ENCODE peak calls at places on chromosomes 4 and X, in seven cellular contexts. C is foreskin fibroblast; J is T follicular helper cell; F is activated CD4-positive, alpha-beta T cell treated with anti-CD3 and anti-CD28 coated beads, Interleukin-2, amount 10 ng/mL, durations not matched to agents 7 days and 5 days; D is mucosa of gallbladder; U is anterior cingulate cortex; I is D341Med. A is an unnamed sample.

GRCh38 chr4:106565727-106566126 is 197.1 kb upstream of the GIMD1 start:
- DNase-seq in C (peak; percentile 20), J (no peak), F (no peak), D (no peak), U (no peak), I (no peak), A (no peak)

GRCh38 chr4:175330652-175331051 is 412.5 kb downstream of the ADAM29 start:
- DNase-seq in C (peak; percentile 24), J (no peak), F (no peak), D (no peak), U (no peak), I (no peak), A (no peak)

GRCh38 chr4:40305329-40306193 is 29.6 kb upstream of the CHRNA9 start:
- DNase-seq in C (no peak), J (no peak), F (peak; percentile 35), D (no peak), U (no peak), I (no peak), A (no peak)

GRCh38 chrX:360496-361150 is 26.1 kb downstream of the PPP2R3B start:
- DNase-seq in C (no peak), J (no peak), F (no peak), D (no peak), U (no peak), I (peak; percentile 24), A (no peak)

GRCh38 chrX:96906741-96907140 is 23.0 kb downstream of the RPA4 start:
- DNase-seq in C (peak; percentile 3), J (no peak), F (no peak), D (no peak), U (no peak), I (no peak), A (no peak)

GRCh38 chrX:38985375-38985774 is 184.1 kb downstream of the MID1IP1 start:
- DNase-seq in C (peak; percentile 27), J (no peak), F (peak; percentile 5), D (no peak), U (no peak), I (peak; percentile 30), A (no peak)

GRCh38 chr4:6527683-6528595 is 47.0 kb upstream of the MAN2B2 start:
- DNase-seq in C (no peak), J (no peak), F (no peak), D (no peak), U (no peak), I (no peak), A (no peak)

GRCh38 chr4:113146876-113147358 is 97.5 kb downstream of the ANK2 start:
- DNase-seq in C (peak; percentile 30), J (no peak), F (no peak), D (no peak), U (no peak), I (no peak), A (no peak)

GRCh38 chr4:81221303-81222081 is 6.5 kb upstream of the PRKG2 start:
- DNase-seq in C (peak; percentile 38), J (no peak), F (no peak), D (no peak), U (no peak), I (no peak), A (no peak)

GRCh38 chr4:77065382-77065781 is 10.4 kb downstream of the CCNI start:
- DNase-seq in C (no peak), J (no peak), F (no peak), D (no peak), U (no peak), I (no peak), A (no peak)